ENCODE peak calls at places on chromosomes 12 and 14, in seven cellular contexts. O, N, K, M, E, J and L are unnamed samples. For H3K4me1, the result is how much of the 10 kb centered on the place peaks cover.

GRCh38 chr12:57142121-57142520 is 5.3 kb downstream of the LRP1-AS start:
- DNase-seq in O (no peak), N (no peak), K (no peak), M (peak), E (no peak), J (no peak), L (no peak)

GRCh38 chr12:21111733-21112132 is 19.3 kb upstream of the SLCO1B1 start:
- DNase-seq in O (no peak), N (no peak), K (no peak), M (no peak), E (no peak), J (no peak), L (no peak)

GRCh38 chr12:112907415-112908157 is 824 bp downstream of the OAS1 start:
- DNase-seq in O (no peak), N (no peak), K (no peak), M (no peak), E (no peak), J (peak), L (no peak)

GRCh38 chr12:59744564-59744963 is 148.7 kb downstream of the SLC16A7 start:
- DNase-seq in O (no peak), N (no peak), K (no peak), M (no peak), E (no peak), J (no peak), L (no peak)

GRCh38 chr14:50792058-50792477 is 38.9 kb downstream of the NIN start:
- DNase-seq in O (no peak), N (no peak), K (peak), M (no peak), E (no peak), J (no peak), L (no peak)

GRCh38 chr12:6810758-6811157 is 10.9 kb upstream of the GPR162 start:
- DNase-seq in O (no peak), N (no peak), K (no peak), M (no peak), E (no peak), J (no peak), L (no peak)

GRCh38 chr12:40225337-40225983 is 663 bp downstream of the LRRK2 start:
- DNase-seq in O (no peak), N (no peak), K (no peak), M (no peak), E (no peak), J (no peak), L (no peak)

GRCh38 chr12:51254592-51254991 is 15.6 kb downstream of the SMAGP start:
- DNase-seq in O (no peak), N (no peak), K (no peak), M (no peak), E (no peak), J (no peak), L (no peak)

GRCh38 chr12:58583956-58584355 is 336.3 kb downstream of the LRIG3 start:
- DNase-seq in O (no peak), N (no peak), K (no peak), M (no peak), E (no peak), J (no peak), L (no peak)

GRCh38 chr12:462936-463705 is 3.4 kb downstream of the B4GALNT3 start:
- DNase-seq in O (no peak), N (no peak), K (no peak), M (no peak), E (no peak), J (no peak), L (no peak)

DNA sequence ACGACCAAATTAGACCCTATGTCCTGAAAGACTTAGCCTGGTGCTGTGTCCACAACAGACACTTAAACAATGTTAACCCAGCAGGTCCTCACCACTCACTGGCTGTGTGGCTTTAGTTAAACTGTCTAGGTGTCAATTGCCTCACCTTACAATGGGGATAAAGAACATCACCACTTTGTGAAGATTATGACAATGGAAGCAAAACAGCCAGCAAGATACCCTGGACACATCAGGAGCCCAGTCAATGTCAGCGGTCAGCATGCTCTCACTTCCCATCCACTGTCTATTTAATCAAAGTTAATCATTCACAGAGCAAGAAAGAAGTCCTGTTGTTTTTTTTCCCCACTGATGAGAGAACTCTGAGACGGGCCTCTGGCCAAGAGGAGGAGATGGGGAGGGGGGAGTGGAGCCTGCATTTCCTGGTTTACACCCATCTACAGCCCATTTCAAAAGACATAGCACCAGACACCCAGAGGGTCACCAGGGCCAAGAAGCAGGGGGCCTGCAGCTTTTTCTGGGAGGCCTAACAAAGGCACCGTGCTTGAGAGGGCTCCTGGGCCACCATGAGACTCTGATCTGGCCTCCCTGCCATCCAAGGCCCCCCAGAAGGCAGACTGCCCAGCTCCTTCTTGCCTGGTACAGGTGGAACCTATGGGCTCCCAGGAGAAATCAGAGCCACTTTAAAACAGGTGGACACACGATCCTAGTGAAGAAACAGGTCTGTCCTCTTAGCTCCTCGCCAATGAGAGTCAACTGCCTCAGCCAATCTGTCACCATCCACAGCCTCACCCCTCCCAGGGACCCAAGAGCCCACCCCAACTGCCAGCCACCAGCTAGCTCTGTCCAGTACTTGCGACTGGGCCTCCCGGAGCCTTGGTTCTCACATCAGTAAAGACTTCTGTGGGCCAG is 40.3 kb downstream of the ACTN1 start:
- DNase-seq in O (no peak), N (peak), K (peak), M (no peak), E (no peak), J (no peak), L (no peak)
- H3K4me1 ChIP-seq in O (half or more), N (half or more), K (half or more), M (under half), E (under half), J (under half), L (under half)

GRCh38 chr14:53955671-53956426 is 776 bp downstream of the BMP4 start:
- DNase-seq in O (no peak), N (peak), K (no peak), M (no peak), E (no peak), J (no peak), L (no peak)
- TF ChIP-seq YY1 in O (no peak), N (no peak), K (no peak), M (no peak), E (no peak), J (no peak), L (no peak)

DNA sequence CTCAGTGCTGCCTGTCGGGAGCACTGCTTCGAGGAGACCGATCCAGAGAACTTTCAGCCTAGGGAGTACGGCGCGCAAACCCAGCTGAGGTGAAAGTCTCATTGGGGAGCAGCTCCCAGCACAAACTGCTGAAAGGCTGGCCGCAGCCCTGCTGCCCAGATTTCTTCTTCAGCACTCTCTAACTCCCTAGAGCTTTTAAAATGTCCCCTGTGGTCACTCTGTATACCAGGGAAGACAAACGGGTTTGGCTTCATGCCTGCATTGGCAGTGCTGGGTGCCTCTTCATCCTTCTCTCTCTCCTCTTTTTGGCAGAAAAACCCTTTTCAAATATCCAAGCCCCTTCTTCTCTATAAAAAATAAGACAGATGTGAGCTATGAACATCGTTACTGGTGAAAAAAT is 34.9 kb downstream of the BBS10 start:
- DNase-seq in O (no peak), N (no peak), K (no peak), M (no peak), E (no peak), J (no peak), L (no peak)
- H3K4me1 ChIP-seq in O (under half), N (under half), K (under half), M (under half), E (under half), J (under half), L (under half)

DNA sequence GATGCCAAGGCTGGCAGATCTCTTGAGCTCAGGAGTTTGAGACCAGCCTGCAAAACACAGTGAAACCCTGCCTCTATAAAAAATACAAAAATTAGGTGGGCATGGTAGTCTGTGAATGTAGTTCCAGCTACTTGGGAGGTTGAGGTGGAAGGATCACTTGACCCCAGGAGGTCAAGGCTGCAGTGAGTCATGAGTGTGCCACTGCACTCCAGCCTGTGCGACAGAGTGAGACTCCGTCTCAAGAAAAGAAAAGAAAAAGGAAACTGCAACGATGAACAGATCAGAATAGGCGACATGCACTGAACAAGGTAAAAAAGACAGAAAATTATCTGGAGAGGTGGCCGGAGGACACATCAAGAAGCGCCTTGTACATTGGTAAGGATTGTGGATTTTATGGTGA is 273.7 kb upstream of the AMIGO2 start:
- DNase-seq in O (no peak), N (no peak), K (no peak), M (no peak), E (no peak), J (no peak), L (no peak)
- TF ChIP-seq YY1 in O (no peak), N (no peak), K (no peak), M (no peak), E (no peak), J (no peak), L (no peak)

DNA sequence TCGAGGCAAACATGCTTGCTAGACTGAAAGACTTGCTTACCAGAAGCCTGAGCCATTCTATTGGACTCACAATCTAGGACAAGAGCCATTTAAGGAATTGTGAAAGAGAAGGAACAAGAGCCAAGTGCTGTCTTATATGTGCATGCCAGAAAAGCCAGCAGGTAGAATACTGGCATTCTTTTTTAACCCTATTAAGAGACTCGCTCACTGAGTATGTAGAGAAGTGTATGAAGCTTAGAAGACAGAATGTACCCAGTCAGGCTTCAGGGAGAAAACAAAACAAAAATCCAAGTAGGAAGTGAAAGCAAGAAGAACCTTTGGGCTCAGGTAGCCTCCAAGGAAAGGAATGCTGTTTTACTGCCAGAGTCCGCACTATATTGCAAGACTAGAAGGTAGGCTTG is 65.9 kb downstream of the DCAF5 start:
- DNase-seq in O (no peak), N (no peak), K (no peak), M (no peak), E (no peak), J (no peak), L (no peak)
- H3K4me1 ChIP-seq in O (under half), N (under half), K (under half), M (under half), E (under half), J (under half), L (under half)

DNA sequence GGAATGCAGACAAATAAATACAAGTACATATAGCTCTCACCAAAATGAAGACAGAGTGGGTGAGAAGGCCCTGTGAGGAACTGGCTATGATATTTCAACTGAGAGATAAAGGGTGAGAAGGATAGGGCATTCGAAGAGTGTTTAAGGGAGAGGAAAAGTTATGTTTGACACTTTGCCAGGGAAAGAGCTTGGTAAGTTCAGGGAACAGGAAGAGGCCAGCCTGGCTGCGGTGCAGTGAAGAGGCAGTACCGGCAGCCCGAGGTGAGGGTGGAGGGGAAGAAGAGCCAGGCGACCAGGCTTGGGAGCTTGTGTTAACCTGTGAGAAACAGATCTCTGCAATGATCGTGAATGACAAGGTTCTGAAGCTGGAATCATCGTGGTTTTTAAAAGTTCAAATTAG is 84.7 kb upstream of the RFX4 start:
- DNase-seq in O (no peak), N (no peak), K (no peak), M (no peak), E (no peak), J (no peak), L (no peak)
- TF ChIP-seq YY1 in O (no peak), N (no peak), K (no peak), M (no peak), E (no peak), J (no peak), L (no peak)